ENCODE peak calls at places on chromosomes 13 and 19, in five cellular contexts. One of them, this sample, is unnamed.

GRCh38 chr13:91078093-91078679 is 269.3 kb upstream of the MIR17HG start:
- DNase-seq in T-helper 1 cell: no peak
- DNase-seq in SIG-M5: no peak
- DNase-seq in NCI-H1105: no peak
- DNase-seq in activated naive CD8-positive, alpha-beta T cell treated with anti-CD3 and anti-CD28 coated beads, Interleukin-2, amount 10 ng/mL, durations not matched to agents 7 days and 5 days: no peak
- DNase-seq in this sample: no peak

GRCh38 chr19:6417713-6418561 is 6.7 kb downstream of the KHSRP start:
- DNase-seq in T-helper 1 cell: no peak
- DNase-seq in SIG-M5: no peak
- DNase-seq in NCI-H1105: no peak
- DNase-seq in activated naive CD8-positive, alpha-beta T cell treated with anti-CD3 and anti-CD28 coated beads, Interleukin-2, amount 10 ng/mL, durations not matched to agents 7 days and 5 days: no peak
- DNase-seq in this sample: no peak

GRCh38 chr13:85724554-85725432 is 74.4 kb downstream of the SLITRK6 start:
- DNase-seq in T-helper 1 cell: no peak
- DNase-seq in SIG-M5: no peak
- DNase-seq in NCI-H1105: peak; percentile 32
- DNase-seq in activated naive CD8-positive, alpha-beta T cell treated with anti-CD3 and anti-CD28 coated beads, Interleukin-2, amount 10 ng/mL, durations not matched to agents 7 days and 5 days: no peak
- DNase-seq in this sample: no peak

GRCh38 chr19:41528106-41528505 is 47.9 kb upstream of the CEACAM21 start:
- DNase-seq in T-helper 1 cell: no peak
- DNase-seq in SIG-M5: peak; percentile 26
- DNase-seq in NCI-H1105: no peak
- DNase-seq in activated naive CD8-positive, alpha-beta T cell treated with anti-CD3 and anti-CD28 coated beads, Interleukin-2, amount 10 ng/mL, durations not matched to agents 7 days and 5 days: no peak
- DNase-seq in this sample: no peak

GRCh38 chr13:99442273-99442895 is 58.9 kb upstream of the TM9SF2 start:
- DNase-seq in T-helper 1 cell: peak; percentile 40
- DNase-seq in SIG-M5: no peak
- DNase-seq in NCI-H1105: no peak
- DNase-seq in activated naive CD8-positive, alpha-beta T cell treated with anti-CD3 and anti-CD28 coated beads, Interleukin-2, amount 10 ng/mL, durations not matched to agents 7 days and 5 days: no peak
- DNase-seq in this sample: no peak

GRCh38 chr19:17616961-17617806 is 61.7 kb downstream of the COLGALT1 start:
- DNase-seq in T-helper 1 cell: no peak
- DNase-seq in SIG-M5: no peak
- DNase-seq in NCI-H1105: no peak
- DNase-seq in activated naive CD8-positive, alpha-beta T cell treated with anti-CD3 and anti-CD28 coated beads, Interleukin-2, amount 10 ng/mL, durations not matched to agents 7 days and 5 days: no peak
- DNase-seq in this sample: no peak

GRCh38 chr19:18879579-18880373 is 16.2 kb downstream of the CERS1 start:
- DNase-seq in T-helper 1 cell: no peak
- DNase-seq in SIG-M5: no peak
- DNase-seq in NCI-H1105: no peak
- DNase-seq in activated naive CD8-positive, alpha-beta T cell treated with anti-CD3 and anti-CD28 coated beads, Interleukin-2, amount 10 ng/mL, durations not matched to agents 7 days and 5 days: no peak
- DNase-seq in this sample: no peak

GRCh38 chr19:7925171-7925837 is 631 bp downstream of the CTXN1 start:
- DNase-seq in T-helper 1 cell: peak; percentile 65
- DNase-seq in SIG-M5: no peak
- DNase-seq in NCI-H1105: peak; percentile 79
- DNase-seq in activated naive CD8-positive, alpha-beta T cell treated with anti-CD3 and anti-CD28 coated beads, Interleukin-2, amount 10 ng/mL, durations not matched to agents 7 days and 5 days: peak; percentile 89
- DNase-seq in this sample: no peak

This sample was measured in heart left ventricle.